ENCODE peak calls at places on chromosomes 3 and 15, in four cellular contexts. One of them, this sample, is unnamed.

GRCh38 chr15:55827204-55827603 is 84.3 kb upstream of the PRTG start:
- DNase-seq in tibial artery: no peak
- DNase-seq in Caco-2: no peak
- DNase-seq in endothelial cell: no peak
- DNase-seq in this sample: no peak

GRCh38 chr15:81536296-81536695 is 162.3 kb upstream of the TMC3 start:
- DNase-seq in tibial artery: no peak
- DNase-seq in Caco-2: no peak
- DNase-seq in endothelial cell: no peak
- DNase-seq in this sample: no peak

GRCh38 chr15:44084171-44084570 is 110.9 kb downstream of the FRMD5 start:
- DNase-seq in tibial artery: no peak
- DNase-seq in Caco-2: no peak
- DNase-seq in endothelial cell: no peak
- DNase-seq in this sample: no peak

GRCh38 chr15:39833515-39833981 is 50.9 kb upstream of the FSIP1 start:
- DNase-seq in tibial artery: no peak
- DNase-seq in Caco-2: no peak
- DNase-seq in endothelial cell: no peak
- DNase-seq in this sample: no peak

GRCh38 chr3:55974421-55974820 is 487.3 kb upstream of the WNT5A start:
- DNase-seq in tibial artery: no peak
- DNase-seq in Caco-2: no peak
- DNase-seq in endothelial cell: no peak
- DNase-seq in this sample: no peak

GRCh38 chr3:178048768-178049167 is 487.5 kb upstream of the KCNMB2 start:
- DNase-seq in tibial artery: no peak
- DNase-seq in Caco-2: no peak
- DNase-seq in endothelial cell: no peak
- DNase-seq in this sample: no peak

GRCh38 chr3:73542127-73542526 is 82.6 kb downstream of the PDZRN3 start:
- DNase-seq in tibial artery: no peak
- DNase-seq in Caco-2: no peak
- DNase-seq in endothelial cell: no peak
- DNase-seq in this sample: no peak

GRCh38 chr3:112358311-112358780 is 25.4 kb downstream of the CD200 start:
- DNase-seq in tibial artery: no peak
- DNase-seq in Caco-2: no peak
- DNase-seq in endothelial cell: no peak
- DNase-seq in this sample: no peak

GRCh38 chr15:79065744-79066376 is 24.7 kb downstream of the RASGRF1 start:
- DNase-seq in tibial artery: no peak
- DNase-seq in Caco-2: no peak
- DNase-seq in endothelial cell: no peak
- DNase-seq in this sample: no peak

GRCh38 chr3:141366285-141367037 is 1.8 kb upstream of the ZBTB38 start:
- DNase-seq in tibial artery: peak; percentile 75
- DNase-seq in Caco-2: no peak
- DNase-seq in endothelial cell: no peak
- DNase-seq in this sample: no peak

GRCh38 chr15:88636039-88636438 is 2.8 kb upstream of the ISG20 start:
- DNase-seq in tibial artery: no peak
- DNase-seq in Caco-2: no peak
- DNase-seq in endothelial cell: no peak
- DNase-seq in this sample: no peak

GRCh38 chr15:29403778-29404177 is 134.2 kb upstream of the NSMCE3 start:
- DNase-seq in tibial artery: no peak
- DNase-seq in Caco-2: peak; percentile 45
- DNase-seq in endothelial cell: no peak
- DNase-seq in this sample: no peak

GRCh38 chr3:194058189-194058571 is 77.8 kb upstream of the HES1 start:
- DNase-seq in tibial artery: peak; percentile 73
- DNase-seq in Caco-2: peak; percentile 83
- DNase-seq in endothelial cell: peak; percentile 48
- DNase-seq in this sample: peak; percentile 69

GRCh38 chr3:50323092-50323600 is 601 bp upstream of the HYAL2 start:
- DNase-seq in tibial artery: peak; percentile 70
- DNase-seq in Caco-2: no peak
- DNase-seq in endothelial cell: peak; percentile 63
- DNase-seq in this sample: no peak

GRCh38 chr3:9870978-9871377 is 9.1 kb downstream of the CIDEC start:
- DNase-seq in tibial artery: no peak
- DNase-seq in Caco-2: no peak
- DNase-seq in endothelial cell: no peak
- DNase-seq in this sample: no peak

GRCh38 chr3:9808345-9809037 is 1.6 kb upstream of the TTLL3 start:
- DNase-seq in tibial artery: no peak
- DNase-seq in Caco-2: peak; percentile 72
- DNase-seq in endothelial cell: peak; percentile 27
- DNase-seq in this sample: peak; percentile 65

GRCh38 chr15:69574506-69574905 is 121.9 kb downstream of the RPLP1 start:
- DNase-seq in tibial artery: no peak
- DNase-seq in Caco-2: no peak
- DNase-seq in endothelial cell: no peak
- DNase-seq in this sample: no peak

GRCh38 chr15:42384597-42384996 is 25.3 kb downstream of the CAPN3 start:
- DNase-seq in tibial artery: no peak
- DNase-seq in Caco-2: no peak
- DNase-seq in endothelial cell: no peak
- DNase-seq in this sample: no peak

GRCh38 chr3:184259878-184260570 is 1.3 kb downstream of the CAMK2N2 start:
- DNase-seq in tibial artery: no peak
- DNase-seq in Caco-2: peak; percentile 69
- DNase-seq in endothelial cell: peak; percentile 59
- DNase-seq in this sample: peak; percentile 54

GRCh38 chr3:4880850-4881249 is 98.4 kb upstream of the BHLHE40 start:
- DNase-seq in tibial artery: no peak
- DNase-seq in Caco-2: no peak
- DNase-seq in endothelial cell: no peak
- DNase-seq in this sample: no peak

GRCh38 chr15:56495050-56495449 is 30.1 kb upstream of the MNS1 start:
- DNase-seq in tibial artery: no peak
- DNase-seq in Caco-2: no peak
- DNase-seq in endothelial cell: no peak
- DNase-seq in this sample: no peak

GRCh38 chr3:40913192-40913591 is 286.1 kb upstream of the CTNNB1 start:
- DNase-seq in tibial artery: no peak
- DNase-seq in Caco-2: no peak
- DNase-seq in endothelial cell: no peak
- DNase-seq in this sample: no peak

GRCh38 chr15:73369073-73369694 is 426 bp upstream of the HCN4 start:
- DNase-seq in tibial artery: no peak
- DNase-seq in Caco-2: no peak
- DNase-seq in endothelial cell: no peak
- DNase-seq in this sample: peak; percentile 50

GRCh38 chr15:70493787-70494514 is 269.4 kb downstream of the UACA start:
- DNase-seq in tibial artery: no peak
- DNase-seq in Caco-2: peak; percentile 77
- DNase-seq in endothelial cell: no peak
- DNase-seq in this sample: no peak

GRCh38 chr15:92936693-92937092 is 36.6 kb downstream of the CHD2 start:
- DNase-seq in tibial artery: no peak
- DNase-seq in Caco-2: no peak
- DNase-seq in endothelial cell: no peak
- DNase-seq in this sample: no peak

GRCh38 chr15:63212050-63212973 is 22.9 kb downstream of the RAB8B start:
- DNase-seq in tibial artery: no peak
- DNase-seq in Caco-2: peak; percentile 43
- DNase-seq in endothelial cell: no peak
- DNase-seq in this sample: no peak

GRCh38 chr15:69395991-69396390 is 18.2 kb upstream of the KIF23 start:
- DNase-seq in tibial artery: no peak
- DNase-seq in Caco-2: no peak
- DNase-seq in endothelial cell: no peak
- DNase-seq in this sample: no peak

GRCh38 chr15:69469467-69470191 is 17.0 kb downstream of the RPLP1 start:
- DNase-seq in tibial artery: peak; percentile 57
- DNase-seq in Caco-2: no peak
- DNase-seq in endothelial cell: no peak
- DNase-seq in this sample: no peak

GRCh38 chr15:97036301-97036700 is 705.8 kb downstream of the NR2F2 start:
- DNase-seq in tibial artery: no peak
- DNase-seq in Caco-2: no peak
- DNase-seq in endothelial cell: no peak
- DNase-seq in this sample: no peak

GRCh38 chr3:53749428-53749827 is 96.8 kb downstream of the CHDH start:
- DNase-seq in tibial artery: no peak
- DNase-seq in Caco-2: no peak
- DNase-seq in endothelial cell: no peak
- DNase-seq in this sample: no peak

GRCh38 chr3:187185759-187186158 is 11.5 kb upstream of the RTP1 start:
- DNase-seq in tibial artery: no peak
- DNase-seq in Caco-2: no peak
- DNase-seq in endothelial cell: no peak
- DNase-seq in this sample: no peak

GRCh38 chr15:88904808-88905327 is 8.3 kb downstream of the MFGE8 start:
- DNase-seq in tibial artery: peak; percentile 90
- DNase-seq in Caco-2: peak; percentile 88
- DNase-seq in endothelial cell: peak; percentile 83
- DNase-seq in this sample: peak; percentile 93

GRCh38 chr3:142915636-142916035 is 26.8 kb upstream of the PCOLCE2 start:
- DNase-seq in tibial artery: no peak
- DNase-seq in Caco-2: no peak
- DNase-seq in endothelial cell: no peak
- DNase-seq in this sample: no peak

GRCh38 chr15:52076889-52077781 is 35.4 kb downstream of the BCL2L10 start:
- DNase-seq in tibial artery: no peak
- DNase-seq in Caco-2: no peak
- DNase-seq in endothelial cell: no peak
- DNase-seq in this sample: no peak

DNA sequence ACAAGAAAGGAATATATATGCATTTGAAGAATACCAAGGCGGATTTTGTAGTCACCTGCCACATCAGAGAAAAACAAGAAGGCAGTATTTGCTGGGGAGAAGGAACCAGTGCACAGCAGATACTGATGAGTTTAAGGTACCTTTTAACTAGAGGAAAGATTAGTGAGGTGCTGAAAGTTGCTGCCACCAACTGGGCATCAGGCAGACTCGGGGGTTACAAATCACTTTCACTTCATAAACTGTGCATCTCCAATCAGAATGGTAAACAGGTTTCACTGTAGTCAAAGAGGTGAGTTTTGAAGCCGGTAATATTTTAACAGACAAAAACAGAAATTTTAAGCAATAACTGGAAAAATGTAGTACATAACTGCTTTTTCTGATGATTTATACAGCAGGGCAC is 4.1 kb downstream of the FBN1 start:
- DNase-seq in tibial artery: no peak
- DNase-seq in Caco-2: no peak
- DNase-seq in endothelial cell: no peak
- DNase-seq in this sample: no peak
- TF ChIP-seq CTCF in tibial artery: peak; percentile 26
- TF ChIP-seq CTCF in Caco-2: no peak
- TF ChIP-seq CTCF in endothelial cell: no peak
- TF ChIP-seq CTCF in this sample: no peak

DNA sequence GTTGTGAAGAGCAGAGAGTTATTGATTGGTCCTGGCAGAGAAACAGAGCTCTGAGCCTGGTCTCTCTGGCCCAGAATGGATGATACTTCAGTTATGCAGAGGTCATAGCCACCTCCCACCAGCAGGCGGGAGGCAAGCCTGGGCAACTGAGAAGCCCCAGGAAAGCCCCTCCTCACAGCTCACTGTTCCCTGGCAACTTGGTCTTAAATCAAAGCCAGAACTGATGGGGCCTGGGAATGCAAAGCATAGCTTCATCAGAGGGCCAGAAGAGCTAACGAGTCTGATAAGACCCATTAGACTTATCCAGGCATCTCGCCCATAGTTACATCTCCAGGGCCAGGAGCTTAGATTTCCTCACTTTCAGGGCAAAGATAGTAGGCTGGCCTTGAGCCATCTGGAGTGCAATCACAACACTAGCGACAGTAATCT is 5.5 kb upstream of the COLQ start:
- DNase-seq in tibial artery: no peak
- DNase-seq in Caco-2: peak; percentile 21
- DNase-seq in endothelial cell: peak; percentile 38
- DNase-seq in this sample: peak; percentile 55
- TF ChIP-seq CTCF in tibial artery: peak; percentile 6
- TF ChIP-seq CTCF in Caco-2: peak; percentile 56
- TF ChIP-seq CTCF in endothelial cell: peak; percentile 53
- TF ChIP-seq CTCF in this sample: peak; percentile 66

GRCh38 chr3:97956051-97956450 is 16.2 kb downstream of the RIOX2 start:
- DNase-seq in tibial artery: no peak
- DNase-seq in Caco-2: no peak
- DNase-seq in endothelial cell: no peak
- DNase-seq in this sample: no peak
- TF ChIP-seq CTCF in tibial artery: no peak
- TF ChIP-seq CTCF in Caco-2: no peak
- TF ChIP-seq CTCF in endothelial cell: no peak
- TF ChIP-seq CTCF in this sample: no peak

DNA sequence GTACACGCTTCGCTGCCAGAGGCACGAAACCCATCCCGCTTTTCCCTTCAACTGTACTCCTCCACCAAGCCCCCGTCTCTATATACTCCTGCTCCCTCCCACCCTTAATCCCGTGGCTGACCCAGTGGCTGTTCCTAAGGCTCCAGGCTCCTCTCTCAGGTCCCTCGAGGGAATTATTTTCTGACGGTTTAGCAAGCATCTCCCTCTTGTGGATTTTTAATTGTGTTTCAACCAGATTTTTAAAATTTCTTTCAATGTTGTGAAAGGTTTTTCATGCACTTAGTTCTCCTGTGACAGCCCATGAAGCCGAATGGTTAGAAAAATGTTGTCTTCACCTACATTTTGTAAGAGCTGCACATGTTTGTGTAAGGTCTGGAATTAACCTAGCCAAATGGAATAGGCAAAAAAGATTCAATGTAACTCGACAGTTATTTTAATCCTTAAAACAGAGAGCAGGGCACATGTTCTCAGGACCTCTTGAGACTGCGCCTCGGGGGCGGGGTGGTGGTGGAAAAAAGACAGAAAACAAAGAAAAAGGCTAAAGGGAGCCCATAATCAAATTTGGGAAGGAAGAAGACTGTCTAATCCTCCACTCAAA is 569 bp upstream of the CSNK1G1 start:
- DNase-seq in tibial artery: no peak
- DNase-seq in Caco-2: no peak
- DNase-seq in endothelial cell: no peak
- DNase-seq in this sample: no peak
- TF ChIP-seq CTCF in tibial artery: peak; percentile 26
- TF ChIP-seq CTCF in Caco-2: peak; percentile 28
- TF ChIP-seq CTCF in endothelial cell: no peak
- TF ChIP-seq CTCF in this sample: peak; percentile 38

This sample was measured in glutamatergic neuron.